ENCODE peak calls at places on chromosomes 4 and X, in eight cellular contexts. L is CD4-positive, alpha-beta T cell; T is dorsolateral prefrontal cortex; Z is GM06990; O is kidney; X is right lobe of liver; K is CD8-positive, alpha-beta T cell; H is body of pancreas. Q is an unnamed sample.

GRCh38 chr4:19319607-19320006 is 932.1 kb upstream of the SLIT2 start:
- DNase-seq in L (no peak), T (no peak), Z (no peak), O (no peak), X (no peak), K (no peak), H (no peak), Q (no peak)

GRCh38 chrX:41238543-41238942 is 95.4 kb upstream of the DDX3X start:
- DNase-seq in L (no peak), T (no peak), Z (no peak), O (no peak), X (no peak), K (no peak), H (no peak), Q (no peak)

GRCh38 chr4:158750379-158750778 is 18.4 kb upstream of the FNIP2 start:
- DNase-seq in L (no peak), T (no peak), Z (no peak), O (no peak), X (no peak), K (no peak), H (no peak), Q (no peak)

GRCh38 chrX:152810403-152810802 is 20.2 kb downstream of the CETN2 start:
- DNase-seq in L (no peak), T (no peak), Z (no peak), O (no peak), X (no peak), K (no peak), H (no peak), Q (no peak)

GRCh38 chr4:111228874-111229273 is 606.0 kb upstream of the PITX2 start:
- DNase-seq in L (no peak), T (no peak), Z (no peak), O (no peak), X (no peak), K (no peak), H (no peak), Q (no peak)

GRCh38 chr4:3291411-3291968 is 1.3 kb upstream of the RGS12 start:
- DNase-seq in L (no peak), T (no peak), Z (no peak), O (peak), X (peak), K (no peak), H (peak), Q (no peak)

GRCh38 chr4:182768821-182769220 is 148.4 kb downstream of the DCTD start:
- DNase-seq in L (no peak), T (no peak), Z (no peak), O (no peak), X (no peak), K (no peak), H (no peak), Q (no peak)

GRCh38 chr4:4575284-4576211 is 33.7 kb upstream of the STX18 start:
- DNase-seq in L (peak), T (no peak), Z (peak), O (peak), X (peak), K (peak), H (peak), Q (peak)

GRCh38 chr4:47852121-47852520 is 14.3 kb upstream of the CORIN start:
- DNase-seq in L (no peak), T (no peak), Z (no peak), O (no peak), X (no peak), K (no peak), H (no peak), Q (no peak)

GRCh38 chr4:75494563-75494962 is 19.6 kb downstream of the RCHY1 start:
- DNase-seq in L (no peak), T (no peak), Z (no peak), O (no peak), X (no peak), K (no peak), H (no peak), Q (no peak)

GRCh38 chr4:150994721-150995120 is 20.4 kb downstream of the LRBA start:
- DNase-seq in L (no peak), T (no peak), Z (no peak), O (no peak), X (no peak), K (no peak), H (no peak), Q (no peak)

GRCh38 chrX:74187211-74187610 is 116.8 kb upstream of the ZCCHC13 start:
- DNase-seq in L (no peak), T (no peak), Z (no peak), O (no peak), X (no peak), K (no peak), H (no peak), Q (no peak)

GRCh38 chr4:147596377-147596776 is 20.8 kb upstream of the TMEM184C start:
- DNase-seq in L (no peak), T (no peak), Z (no peak), O (no peak), X (no peak), K (no peak), H (no peak), Q (no peak)

GRCh38 chr4:189092596-189092995 is 848.1 kb upstream of the FRG1 start:
- DNase-seq in L (no peak), T (no peak), Z (no peak), O (no peak), X (no peak), K (no peak), H (no peak), Q (no peak)

GRCh38 chr4:137532869-137533236 is 559 bp upstream of the PCDH18 start:
- DNase-seq in L (no peak), T (no peak), Z (no peak), O (no peak), X (no peak), K (no peak), H (no peak), Q (no peak)

GRCh38 chrX:80550722-80551121 is 130.5 kb downstream of the TENT5D start:
- DNase-seq in L (no peak), T (no peak), Z (no peak), O (no peak), X (no peak), K (no peak), H (no peak), Q (no peak)

GRCh38 chr4:185921583-185922555 is 109.9 kb upstream of the SORBS2 start:
- DNase-seq in L (no peak), T (no peak), Z (no peak), O (no peak), X (no peak), K (no peak), H (no peak), Q (no peak)

GRCh38 chrX:2397648-2398340 is 103.0 kb downstream of the DHRSX start:
- DNase-seq in L (no peak), T (no peak), Z (no peak), O (no peak), X (no peak), K (no peak), H (no peak), Q (no peak)

GRCh38 chr4:132956951-132957350 is 192.1 kb upstream of the PCDH10 start:
- DNase-seq in L (no peak), T (no peak), Z (no peak), O (no peak), X (no peak), K (no peak), H (no peak), Q (no peak)

GRCh38 chr4:22094217-22094616 is 145.6 kb upstream of the KCNIP4 start:
- DNase-seq in L (no peak), T (no peak), Z (no peak), O (no peak), X (no peak), K (no peak), H (no peak), Q (no peak)

GRCh38 chr4:113502476-113502875 is 259.1 kb downstream of the CAMK2D start:
- DNase-seq in L (no peak), T (no peak), Z (no peak), O (no peak), X (no peak), K (no peak), H (no peak), Q (no peak)

GRCh38 chr4:113951263-113951662 is 28.2 kb downstream of the ARSJ start:
- DNase-seq in L (no peak), T (no peak), Z (no peak), O (no peak), X (no peak), K (no peak), H (no peak), Q (no peak)

GRCh38 chr4:8766610-8767009 is 105.0 kb downstream of the HMX1 start:
- DNase-seq in L (no peak), T (no peak), Z (no peak), O (peak), X (peak), K (no peak), H (peak), Q (no peak)

GRCh38 chr4:18020145-18020670 is 1.3 kb downstream of the LCORL start:
- DNase-seq in L (peak), T (no peak), Z (peak), O (no peak), X (no peak), K (peak), H (no peak), Q (peak)

GRCh38 chrX:148691456-148691855 is 191.0 kb downstream of the AFF2 start:
- DNase-seq in L (no peak), T (no peak), Z (no peak), O (no peak), X (no peak), K (no peak), H (no peak), Q (no peak)

GRCh38 chr4:73259552-73260140 is 1.0 kb upstream of the ANKRD17 start:
- DNase-seq in L (no peak), T (no peak), Z (no peak), O (no peak), X (no peak), K (no peak), H (no peak), Q (peak)

GRCh38 chr4:73258668-73259551 is at the start of gene ANKRD17:
- DNase-seq in L (peak), T (peak), Z (peak), O (peak), X (peak), K (peak), H (peak), Q (peak)

GRCh38 chr4:73257242-73257994 is 1.2 kb downstream of the ANKRD17 start:
- DNase-seq in L (peak), T (peak), Z (peak), O (no peak), X (peak), K (peak), H (peak), Q (peak)

DNA sequence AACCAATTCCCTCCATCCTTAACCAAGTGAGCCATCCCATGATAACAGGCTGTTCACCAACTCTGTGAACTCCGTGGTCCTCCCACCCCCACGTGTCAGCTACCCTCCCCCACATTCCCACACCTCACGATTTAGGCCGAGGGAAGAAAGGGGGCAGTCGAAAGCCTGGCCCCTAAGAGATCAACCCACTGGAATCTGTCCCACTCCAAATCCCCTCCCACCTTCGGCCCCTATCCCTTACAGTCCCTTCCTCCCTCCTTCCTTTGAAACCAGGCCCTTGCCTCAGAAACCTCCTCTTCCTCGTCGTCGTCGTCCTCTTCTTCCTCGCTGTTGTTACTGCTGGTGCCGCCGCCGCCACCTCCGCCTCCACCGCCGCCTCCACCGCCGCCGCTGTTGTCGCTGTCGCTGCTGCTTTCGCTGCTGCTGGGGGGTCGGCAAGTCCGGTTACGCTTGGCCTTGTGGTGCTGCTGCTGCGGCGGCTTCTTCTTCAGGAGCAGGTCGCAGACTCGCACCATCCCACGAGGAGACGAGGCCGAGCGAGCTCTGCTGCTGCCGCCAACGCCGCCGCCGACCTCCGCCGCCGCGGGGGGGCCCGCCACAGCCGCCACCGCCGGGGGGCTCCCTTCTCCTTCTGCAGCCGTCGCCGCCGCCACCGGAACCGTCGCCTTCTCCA is 467 bp downstream of the ANKRD17 start:
- DNase-seq in L (no peak), T (no peak), Z (no peak), O (no peak), X (no peak), K (no peak), H (peak), Q (no peak)
- TF ChIP-seq CTCF in L (peak), T (no peak), Z (no peak), O (no peak), X (peak), K (peak), H (no peak), Q (no peak)

DNA sequence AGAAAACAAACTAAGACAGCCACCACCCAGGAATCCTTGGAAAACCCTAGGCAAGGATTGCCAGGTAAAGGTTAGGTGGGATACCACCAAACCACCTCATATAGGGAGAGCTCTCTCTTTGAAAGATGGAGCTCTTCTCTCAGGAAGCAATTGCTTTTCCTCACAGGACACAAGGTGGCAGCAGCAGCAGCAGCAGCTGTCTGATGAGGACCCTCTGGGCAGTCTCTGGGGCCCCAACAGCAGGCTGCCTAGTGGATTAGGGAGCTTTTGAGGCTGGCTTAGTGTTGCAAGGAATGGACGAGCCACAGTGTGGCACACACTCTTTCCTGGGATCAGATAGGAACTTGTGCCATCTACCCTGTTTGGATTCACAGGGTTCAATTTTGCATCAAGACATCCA is 41.4 kb upstream of the CHRDL1 start:
- DNase-seq in L (no peak), T (no peak), Z (no peak), O (no peak), X (no peak), K (no peak), H (no peak), Q (peak)
- TF ChIP-seq CTCF in L (no peak), T (no peak), Z (peak), O (no peak), X (peak), K (no peak), H (no peak), Q (peak)

GRCh38 chr4:43709443-43709842 is 739.2 kb downstream of the KCTD8 start:
- DNase-seq in L (no peak), T (no peak), Z (no peak), O (no peak), X (no peak), K (no peak), H (no peak), Q (no peak)
- TF ChIP-seq CTCF in L (no peak), T (no peak), Z (peak), O (no peak), X (no peak), K (no peak), H (no peak), Q (no peak)

DNA sequence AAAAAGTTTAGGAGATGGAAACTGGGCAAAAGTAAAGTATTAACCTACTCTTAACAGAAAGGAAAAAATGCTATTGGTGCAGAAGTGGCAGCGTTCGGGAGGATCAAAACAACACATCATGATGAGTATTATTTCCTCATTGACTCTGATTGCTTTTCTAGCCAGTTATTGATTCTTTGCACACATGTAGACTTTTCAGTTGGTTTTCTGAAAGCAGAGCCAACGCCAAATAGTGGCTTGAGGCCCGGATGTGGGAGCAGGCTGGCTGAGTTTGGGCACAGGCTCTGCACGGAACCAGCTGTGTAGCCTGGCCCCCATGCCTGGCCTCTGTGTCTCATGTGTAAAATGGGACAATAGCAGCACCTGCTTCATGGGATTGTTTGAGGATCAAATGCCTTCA is 21.8 kb downstream of the STOX2 start:
- DNase-seq in L (no peak), T (no peak), Z (no peak), O (no peak), X (peak), K (no peak), H (no peak), Q (no peak)
- TF ChIP-seq CTCF in L (no peak), T (no peak), Z (no peak), O (no peak), X (no peak), K (no peak), H (no peak), Q (no peak)

DNA sequence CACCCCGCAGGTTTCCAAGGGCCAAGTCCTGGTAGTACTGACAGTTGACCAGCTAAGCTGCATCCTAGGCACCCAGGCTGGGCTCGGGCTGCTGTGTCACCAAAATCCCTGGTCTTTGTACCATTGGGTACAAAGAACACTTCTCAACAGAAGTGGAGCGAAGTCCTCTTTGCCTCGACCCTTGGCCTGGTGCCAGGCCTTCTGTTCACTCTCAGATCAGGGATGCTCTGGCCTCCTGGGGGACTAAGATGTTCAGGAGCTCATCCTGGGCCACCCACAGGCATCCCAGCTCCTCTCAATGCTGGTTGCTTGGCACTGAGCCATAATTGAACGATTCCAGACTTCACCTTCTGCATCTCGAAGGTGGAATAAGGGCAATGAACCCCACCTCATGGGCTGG is 13.8 kb upstream of the SLC2A9 start:
- DNase-seq in L (no peak), T (no peak), Z (no peak), O (no peak), X (peak), K (no peak), H (no peak), Q (no peak)
- TF ChIP-seq CTCF in L (no peak), T (no peak), Z (no peak), O (no peak), X (no peak), K (no peak), H (no peak), Q (no peak)

DNA sequence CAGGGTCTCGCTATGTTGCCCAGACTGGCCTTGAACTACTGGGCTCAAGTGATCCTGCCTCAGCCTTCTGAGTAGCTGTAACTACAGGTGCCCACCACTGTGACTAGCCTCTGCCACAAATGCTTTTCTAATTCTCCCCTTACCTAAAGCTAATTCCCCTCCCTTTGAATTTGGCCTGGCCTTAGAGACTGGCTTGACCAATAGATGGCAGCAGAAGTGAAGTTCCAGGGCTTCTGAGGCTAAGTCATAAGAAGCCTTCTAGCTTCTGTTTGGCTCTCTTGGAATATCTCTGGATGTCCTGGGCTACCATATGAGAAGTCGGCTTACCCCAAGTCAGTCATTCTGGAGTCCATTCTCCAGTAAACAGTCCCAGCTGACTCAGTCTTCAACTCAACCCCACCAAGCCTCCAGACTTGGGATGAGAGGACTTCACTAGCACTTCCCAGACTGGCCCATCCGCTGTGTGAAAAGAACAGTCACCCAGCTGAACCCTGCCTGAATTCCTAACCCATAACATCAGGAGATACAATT is 61.0 kb downstream of the HPRT1 start:
- DNase-seq in L (no peak), T (no peak), Z (no peak), O (no peak), X (no peak), K (no peak), H (no peak), Q (peak)
- TF ChIP-seq CTCF in L (no peak), T (peak), Z (peak), O (peak), X (peak), K (no peak), H (peak), Q (peak)

DNA sequence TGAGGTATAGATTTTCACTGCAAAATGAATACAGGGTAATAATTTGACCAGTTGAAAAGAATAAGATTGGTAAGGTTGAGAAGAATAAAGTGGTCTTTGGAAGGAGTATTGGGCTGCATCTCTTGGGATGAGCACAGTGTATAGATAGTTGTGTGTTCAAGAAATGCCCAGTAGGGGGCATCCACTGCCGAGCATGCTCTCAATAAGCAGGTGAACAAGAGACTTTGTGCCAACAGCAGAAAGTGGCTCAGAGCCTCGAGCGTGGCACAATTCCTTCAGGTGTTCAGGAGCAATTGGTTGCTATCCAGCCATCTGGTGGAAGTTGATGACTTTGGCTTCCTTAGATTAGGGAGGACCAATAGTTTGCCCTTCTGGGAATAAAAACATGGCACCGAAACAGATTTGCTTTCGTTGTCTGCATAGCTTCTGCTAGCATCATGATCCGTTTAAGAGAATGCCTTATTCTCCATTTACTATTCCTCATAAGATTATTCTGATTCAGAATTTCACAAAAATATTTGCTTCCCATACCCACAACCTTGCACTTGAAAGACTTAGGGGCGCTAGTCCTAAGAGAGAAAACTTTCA is 258.1 kb upstream of the NEIL3 start:
- DNase-seq in L (no peak), T (no peak), Z (no peak), O (no peak), X (no peak), K (no peak), H (peak), Q (peak)
- TF ChIP-seq CTCF in L (no peak), T (no peak), Z (peak), O (peak), X (peak), K (no peak), H (peak), Q (peak)

DNA sequence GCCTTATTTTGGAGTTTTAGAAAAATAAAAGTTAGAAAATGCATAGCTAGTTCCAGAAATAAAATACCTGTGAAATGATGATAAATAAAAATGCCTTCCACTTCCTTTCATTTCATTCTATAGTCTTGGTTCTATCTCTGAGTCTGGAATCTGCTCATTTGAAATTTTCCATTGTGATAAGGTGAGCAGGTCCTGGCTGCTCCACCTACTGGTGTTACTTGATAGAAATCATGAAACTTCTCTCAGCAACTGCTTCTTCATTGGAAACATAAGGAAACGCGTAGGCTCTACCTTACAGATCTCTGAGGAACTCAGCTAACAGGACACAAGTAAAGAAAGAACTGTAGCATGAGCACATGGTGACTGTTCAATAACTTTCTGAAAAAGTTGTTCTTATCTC is 141.8 kb downstream of the DCHS2 start:
- DNase-seq in L (no peak), T (no peak), Z (no peak), O (no peak), X (no peak), K (no peak), H (no peak), Q (no peak)
- TF ChIP-seq CTCF in L (peak), T (peak), Z (peak), O (peak), X (peak), K (no peak), H (no peak), Q (peak)

Q was measured in nephron progenitor cell.